ENCODE peak calls at places on chromosomes 2 and 18, in nine cellular contexts. One of them, this sample, is unnamed.

GRCh38 chr18:79682896-79683625 is 3.5 kb downstream of the CTDP1 start:
- DNase-seq in left cardiac atrium: no peak
- DNase-seq in omental fat pad: no peak
- DNase-seq in fibroblast of the conjunctiva: no peak
- DNase-seq in stimulated activated CD8-positive, alpha-beta memory T cell treated with anti-CD3 and anti-CD28 coated beads, Interleukin-4, amount 100 ng/mL, for 48 hours: peak; percentile 86
- DNase-seq in aorta: no peak
- DNase-seq in SK-MEL-5: no peak
- DNase-seq in GM19239: no peak
- DNase-seq in NCI-H1694: no peak
- DNase-seq in this sample: no peak

GRCh38 chr18:22271030-22271429 is 101.6 kb downstream of the GATA6 start:
- DNase-seq in left cardiac atrium: no peak
- DNase-seq in omental fat pad: no peak
- DNase-seq in fibroblast of the conjunctiva: no peak
- DNase-seq in stimulated activated CD8-positive, alpha-beta memory T cell treated with anti-CD3 and anti-CD28 coated beads, Interleukin-4, amount 100 ng/mL, for 48 hours: no peak
- DNase-seq in aorta: no peak
- DNase-seq in SK-MEL-5: no peak
- DNase-seq in GM19239: no peak
- DNase-seq in NCI-H1694: no peak
- DNase-seq in this sample: no peak

GRCh38 chr2:237874585-237875161 is 15.2 kb downstream of the RAMP1 start:
- DNase-seq in left cardiac atrium: no peak
- DNase-seq in omental fat pad: no peak
- DNase-seq in fibroblast of the conjunctiva: peak; percentile 43
- DNase-seq in stimulated activated CD8-positive, alpha-beta memory T cell treated with anti-CD3 and anti-CD28 coated beads, Interleukin-4, amount 100 ng/mL, for 48 hours: no peak
- DNase-seq in aorta: peak; percentile 78
- DNase-seq in SK-MEL-5: no peak
- DNase-seq in GM19239: no peak
- DNase-seq in NCI-H1694: no peak
- DNase-seq in this sample: no peak

GRCh38 chr2:120397362-120397811 is 51.5 kb downstream of the INHBB start:
- DNase-seq in left cardiac atrium: no peak
- DNase-seq in omental fat pad: no peak
- DNase-seq in fibroblast of the conjunctiva: no peak
- DNase-seq in stimulated activated CD8-positive, alpha-beta memory T cell treated with anti-CD3 and anti-CD28 coated beads, Interleukin-4, amount 100 ng/mL, for 48 hours: no peak
- DNase-seq in aorta: peak; percentile 55
- DNase-seq in SK-MEL-5: no peak
- DNase-seq in GM19239: no peak
- DNase-seq in NCI-H1694: no peak
- DNase-seq in this sample: no peak

GRCh38 chr2:231991664-231992063 is 30.2 kb downstream of the DIS3L2 start:
- DNase-seq in left cardiac atrium: no peak
- DNase-seq in omental fat pad: no peak
- DNase-seq in fibroblast of the conjunctiva: no peak
- DNase-seq in stimulated activated CD8-positive, alpha-beta memory T cell treated with anti-CD3 and anti-CD28 coated beads, Interleukin-4, amount 100 ng/mL, for 48 hours: no peak
- DNase-seq in aorta: no peak
- DNase-seq in SK-MEL-5: no peak
- DNase-seq in GM19239: no peak
- DNase-seq in NCI-H1694: no peak
- DNase-seq in this sample: no peak

GRCh38 chr2:173132531-173132930 is 56.9 kb downstream of the MAP3K20 start:
- DNase-seq in left cardiac atrium: no peak
- DNase-seq in omental fat pad: no peak
- DNase-seq in fibroblast of the conjunctiva: no peak
- DNase-seq in stimulated activated CD8-positive, alpha-beta memory T cell treated with anti-CD3 and anti-CD28 coated beads, Interleukin-4, amount 100 ng/mL, for 48 hours: no peak
- DNase-seq in aorta: no peak
- DNase-seq in SK-MEL-5: no peak
- DNase-seq in GM19239: no peak
- DNase-seq in NCI-H1694: no peak
- DNase-seq in this sample: no peak

GRCh38 chr2:30276455-30276911 is 45.1 kb downstream of the LBH start:
- DNase-seq in left cardiac atrium: no peak
- DNase-seq in omental fat pad: no peak
- DNase-seq in fibroblast of the conjunctiva: no peak
- DNase-seq in stimulated activated CD8-positive, alpha-beta memory T cell treated with anti-CD3 and anti-CD28 coated beads, Interleukin-4, amount 100 ng/mL, for 48 hours: no peak
- DNase-seq in aorta: no peak
- DNase-seq in SK-MEL-5: no peak
- DNase-seq in GM19239: no peak
- DNase-seq in NCI-H1694: no peak
- DNase-seq in this sample: no peak

GRCh38 chr2:28507806-28508764 is 12.2 kb downstream of the PLB1 start:
- DNase-seq in left cardiac atrium: no peak
- DNase-seq in omental fat pad: no peak
- DNase-seq in fibroblast of the conjunctiva: no peak
- DNase-seq in stimulated activated CD8-positive, alpha-beta memory T cell treated with anti-CD3 and anti-CD28 coated beads, Interleukin-4, amount 100 ng/mL, for 48 hours: peak; percentile 51
- DNase-seq in aorta: no peak
- DNase-seq in SK-MEL-5: no peak
- DNase-seq in GM19239: no peak
- DNase-seq in NCI-H1694: no peak
- DNase-seq in this sample: no peak

GRCh38 chr18:79680891-79681339 is 1.3 kb downstream of the CTDP1 start:
- DNase-seq in left cardiac atrium: no peak
- DNase-seq in omental fat pad: no peak
- DNase-seq in fibroblast of the conjunctiva: no peak
- DNase-seq in stimulated activated CD8-positive, alpha-beta memory T cell treated with anti-CD3 and anti-CD28 coated beads, Interleukin-4, amount 100 ng/mL, for 48 hours: no peak
- DNase-seq in aorta: no peak
- DNase-seq in SK-MEL-5: no peak
- DNase-seq in GM19239: no peak
- DNase-seq in NCI-H1694: no peak
- DNase-seq in this sample: no peak

GRCh38 chr2:69789129-69789528 is 40.3 kb upstream of the GMCL1 start:
- DNase-seq in left cardiac atrium: no peak
- DNase-seq in omental fat pad: no peak
- DNase-seq in fibroblast of the conjunctiva: peak; percentile 43
- DNase-seq in stimulated activated CD8-positive, alpha-beta memory T cell treated with anti-CD3 and anti-CD28 coated beads, Interleukin-4, amount 100 ng/mL, for 48 hours: no peak
- DNase-seq in aorta: peak; percentile 76
- DNase-seq in SK-MEL-5: no peak
- DNase-seq in GM19239: no peak
- DNase-seq in NCI-H1694: no peak
- DNase-seq in this sample: peak; percentile 17

GRCh38 chr18:58213445-58213844 is 169.4 kb downstream of the NEDD4L start:
- DNase-seq in left cardiac atrium: no peak
- DNase-seq in omental fat pad: no peak
- DNase-seq in fibroblast of the conjunctiva: no peak
- DNase-seq in stimulated activated CD8-positive, alpha-beta memory T cell treated with anti-CD3 and anti-CD28 coated beads, Interleukin-4, amount 100 ng/mL, for 48 hours: no peak
- DNase-seq in aorta: no peak
- DNase-seq in SK-MEL-5: peak; percentile 36
- DNase-seq in GM19239: no peak
- DNase-seq in NCI-H1694: no peak
- DNase-seq in this sample: no peak

GRCh38 chr2:177172034-177172880 is 40.3 kb upstream of the HNRNPA3 start:
- DNase-seq in left cardiac atrium: no peak
- DNase-seq in omental fat pad: no peak
- DNase-seq in fibroblast of the conjunctiva: no peak
- DNase-seq in stimulated activated CD8-positive, alpha-beta memory T cell treated with anti-CD3 and anti-CD28 coated beads, Interleukin-4, amount 100 ng/mL, for 48 hours: no peak
- DNase-seq in aorta: no peak
- DNase-seq in SK-MEL-5: no peak
- DNase-seq in GM19239: no peak
- DNase-seq in NCI-H1694: no peak
- DNase-seq in this sample: no peak

GRCh38 chr2:177628817-177629216 is 236.2 kb downstream of the AGPS start:
- DNase-seq in left cardiac atrium: no peak
- DNase-seq in omental fat pad: no peak
- DNase-seq in fibroblast of the conjunctiva: no peak
- DNase-seq in stimulated activated CD8-positive, alpha-beta memory T cell treated with anti-CD3 and anti-CD28 coated beads, Interleukin-4, amount 100 ng/mL, for 48 hours: no peak
- DNase-seq in aorta: no peak
- DNase-seq in SK-MEL-5: no peak
- DNase-seq in GM19239: no peak
- DNase-seq in NCI-H1694: no peak
- DNase-seq in this sample: no peak